ENCODE peak calls at places on chromosomes 5 and 9, in six cellular contexts. D is AG08396; H is RPMI8226; U is activated CD4-positive, alpha-beta T cell treated with anti-CD3 and anti-CD28 coated beads for 24 hours; T is dorsolateral prefrontal cortex; Q is AG20443. R is an unnamed sample.

GRCh38 chr9:74960548-74960947 is 7.8 kb upstream of the C9orf40 start:
- DNase-seq in U (no peak), Q (peak; percentile 56), T (no peak), H (no peak), D (no peak), R (no peak)

GRCh38 chr5:28374492-28374934 is 1336.1 kb upstream of the CDH9 start:
- DNase-seq in D (no peak), H (no peak), U (no peak), T (no peak), Q (no peak), R (no peak)

GRCh38 chr9:136081113-136081825 is 13.8 kb downstream of the NACC2 start:
- DNase-seq in D (no peak), H (no peak), T (no peak), Q (no peak), U (no peak), R (no peak)

GRCh38 chr9:130117816-130118632 is 54.2 kb upstream of the NCS1 start:
- DNase-seq in D (peak; percentile 55), Q (peak; percentile 82), H (no peak), T (no peak), U (no peak), R (no peak)

GRCh38 chr5:145588113-145588512 is 247.0 kb downstream of the PRELID2 start:
- DNase-seq in D (no peak), Q (no peak), H (no peak), T (no peak), U (no peak), R (no peak)

GRCh38 chr9:109497193-109498165 is 628 bp downstream of the PTPN3 start:
- DNase-seq in T (no peak), Q (peak; percentile 52), U (no peak), H (no peak), D (peak; percentile 39), R (no peak)

GRCh38 chr5:177361418-177362101 is 3.8 kb downstream of the RGS14 start:
- DNase-seq in D (no peak), U (no peak), Q (no peak), T (no peak), H (peak; percentile 45), R (no peak)

GRCh38 chr5:153756540-153756939 is 266.1 kb downstream of the GRIA1 start:
- DNase-seq in H (no peak), T (no peak), U (no peak), D (no peak), Q (no peak), R (no peak)

GRCh38 chr5:64299805-64300204 is 134.2 kb downstream of the RNF180 start:
- DNase-seq in T (no peak), D (no peak), U (no peak), Q (no peak), H (no peak), R (no peak)

GRCh38 chr5:153168226-153168625 is 322.2 kb upstream of the GRIA1 start:
- DNase-seq in U (no peak), Q (no peak), D (no peak), H (no peak), T (no peak), R (no peak)

GRCh38 chr9:36665921-36666429 is 93.3 kb downstream of the MELK start:
- DNase-seq in Q (no peak), H (peak; percentile 5), U (no peak), T (no peak), D (no peak), R (no peak)

GRCh38 chr5:133993152-133993548 is 11.6 kb downstream of the VDAC1 start:
- DNase-seq in T (no peak), U (no peak), D (peak; percentile 66), Q (peak; percentile 61), H (no peak), R (no peak)

GRCh38 chr5:39164529-39165402 is 54.6 kb downstream of the FYB1 start:
- DNase-seq in D (no peak), H (no peak), U (no peak), Q (no peak), T (no peak), R (no peak)

GRCh38 chr5:154701181-154701580 is 54.0 kb upstream of the LARP1 start:
- DNase-seq in H (peak; percentile 40), T (no peak), U (no peak), D (no peak), Q (no peak), R (no peak)

GRCh38 chr9:128624566-128624965 is 32.1 kb downstream of the DYNC2I2 start:
- DNase-seq in D (no peak), U (no peak), T (no peak), H (no peak), Q (no peak), R (no peak)

GRCh38 chr9:83336696-83337095 is 201.5 kb downstream of the FRMD3 start:
- DNase-seq in T (no peak), Q (no peak), D (no peak), H (no peak), U (no peak), R (no peak)

GRCh38 chr5:13448843-13449242 is 495.6 kb downstream of the DNAH5 start:
- DNase-seq in D (no peak), U (no peak), Q (no peak), H (no peak), T (no peak), R (no peak)

GRCh38 chr5:115553082-115553481 is 8.5 kb upstream of the FEM1C start:
- DNase-seq in D (peak; percentile 25), Q (peak; percentile 33), T (no peak), H (no peak), U (no peak), R (no peak)

GRCh38 chr9:4010309-4010708 is 289.6 kb downstream of the GLIS3 start:
- DNase-seq in Q (no peak), U (no peak), T (no peak), H (no peak), D (no peak), R (no peak)

GRCh38 chr5:1785062-1785461 is 14.6 kb downstream of the MRPL36 start:
- DNase-seq in Q (no peak), H (peak; percentile 55), T (no peak), D (no peak), U (no peak), R (no peak)

GRCh38 chr9:127166111-127166510 is 43.7 kb upstream of the ANGPTL2 start:
- DNase-seq in H (no peak), T (no peak), D (no peak), Q (no peak), U (no peak), R (no peak)

GRCh38 chr5:111668713-111669112 is 88.3 kb downstream of the NREP start:
- DNase-seq in U (no peak), Q (no peak), T (no peak), H (no peak), D (no peak), R (no peak)

GRCh38 chr9:127307802-127308201 is 43.2 kb downstream of the GARNL3 start:
- DNase-seq in Q (no peak), T (no peak), H (no peak), U (no peak), D (no peak), R (no peak)

GRCh38 chr5:133749331-133749985 is 137.1 kb upstream of the FSTL4 start:
- DNase-seq in D (no peak), U (no peak), Q (no peak), H (no peak), T (no peak), R (no peak)

GRCh38 chr5:1747079-1747802 is 52.4 kb downstream of the MRPL36 start:
- DNase-seq in D (no peak), Q (no peak), H (no peak), U (no peak), T (no peak), R (no peak)

GRCh38 chr5:53429706-53430105 is 50.7 kb upstream of the FST start:
- DNase-seq in H (no peak), U (no peak), Q (no peak), T (no peak), D (no peak), R (no peak)